ENCODE peak calls at places on chromosomes 7 and 10, in ten cellular contexts. L, Q, I, G, E, K, D, Y, P and W are unnamed samples.

GRCh38 chr7:37786741-37787569 is 61.4 kb upstream of the NME8 start:
- DNase-seq in L (no peak), Q (no peak), I (peak; percentile 32), G (no peak), E (no peak), K (no peak), D (no peak), Y (no peak), P (no peak), W (no peak)

GRCh38 chr7:37040330-37040729 is 316.0 kb upstream of the AOAH start:
- DNase-seq in L (no peak), Q (no peak), I (no peak), G (no peak), E (no peak), K (no peak), D (no peak), Y (peak; percentile 87), P (no peak), W (no peak)

GRCh38 chr10:76130892-76131291 is 699.5 kb downstream of the LRMDA start:
- DNase-seq in L (no peak), Q (no peak), I (no peak), G (no peak), E (no peak), K (no peak), D (no peak), Y (no peak), P (no peak), W (no peak)

GRCh38 chr7:106620681-106621080 is 40.3 kb downstream of the CCDC71L start:
- DNase-seq in L (no peak), Q (no peak), I (no peak), G (no peak), E (no peak), K (peak; percentile 36), D (no peak), Y (no peak), P (no peak), W (peak; percentile 31)

GRCh38 chr10:132540456-132540855 is 2.9 kb downstream of the INPP5A start:
- DNase-seq in L (peak; percentile 47), Q (peak; percentile 51), I (no peak), G (no peak), E (no peak), K (peak; percentile 41), D (peak; percentile 39), Y (no peak), P (no peak), W (peak; percentile 62)

GRCh38 chr10:33334839-33335549 is 527 bp upstream of the NRP1 start:
- DNase-seq in L (peak; percentile 96), Q (peak; percentile 84), I (peak; percentile 26), G (peak; percentile 89), E (peak; percentile 78), K (peak; percentile 93), D (no peak), Y (peak; percentile 44), P (peak; percentile 86), W (peak; percentile 93)

GRCh38 chr7:602341-603141 is 82.9 kb upstream of the PDGFA start:
- DNase-seq in L (no peak), Q (no peak), I (peak; percentile 71), G (peak; percentile 59), E (no peak), K (no peak), D (no peak), Y (no peak), P (no peak), W (peak; percentile 17)

GRCh38 chr10:79328737-79329504 is 18.3 kb upstream of the PPIF start:
- DNase-seq in L (no peak), Q (peak; percentile 14), I (no peak), G (no peak), E (no peak), K (peak; percentile 60), D (peak; percentile 79), Y (no peak), P (no peak), W (peak; percentile 68)

GRCh38 chr7:85426487-85426960 is 239.7 kb upstream of the SEMA3D start:
- DNase-seq in L (peak; percentile 39), Q (no peak), I (no peak), G (no peak), E (no peak), K (peak; percentile 14), D (no peak), Y (no peak), P (no peak), W (peak; percentile 41)

GRCh38 chr7:91787923-91788322 is 92.6 kb downstream of the MTERF1 start:
- DNase-seq in L (no peak), Q (no peak), I (no peak), G (no peak), E (no peak), K (no peak), D (no peak), Y (no peak), P (no peak), W (no peak)

GRCh38 chr10:23892296-23892695 is 316.6 kb upstream of the KIAA1217 start:
- DNase-seq in L (peak; percentile 20), Q (no peak), I (no peak), G (no peak), E (no peak), K (peak; percentile 7), D (no peak), Y (no peak), P (no peak), W (peak; percentile 23)

GRCh38 chr7:4641091-4641666 is 40.9 kb upstream of the FOXK1 start:
- DNase-seq in L (no peak), Q (no peak), I (no peak), G (no peak), E (peak; percentile 30), K (no peak), D (no peak), Y (peak; percentile 64), P (no peak), W (no peak)

GRCh38 chr7:78141533-78142281 is 343.1 kb downstream of the PHTF2 start:
- DNase-seq in L (peak; percentile 91), Q (no peak), I (no peak), G (no peak), E (no peak), K (peak; percentile 16), D (no peak), Y (peak; percentile 98), P (no peak), W (peak; percentile 82)

GRCh38 chr10:129707406-129708388 is 240.7 kb downstream of the MGMT start:
- DNase-seq in L (no peak), Q (peak; percentile 23), I (no peak), G (peak; percentile 36), E (no peak), K (peak; percentile 34), D (no peak), Y (no peak), P (no peak), W (no peak)

GRCh38 chr10:17512341-17513001 is 58.1 kb upstream of the ST8SIA6 start:
- DNase-seq in L (peak; percentile 98), Q (peak; percentile 99), I (no peak), G (no peak), E (no peak), K (peak; percentile 95), D (no peak), Y (no peak), P (peak; percentile 3), W (peak; percentile 94)

GRCh38 chr7:75991531-75992082 is 2.8 kb downstream of the TMEM120A start:
- DNase-seq in L (no peak), Q (no peak), I (no peak), G (peak; percentile 47), E (no peak), K (no peak), D (no peak), Y (no peak), P (no peak), W (no peak)

GRCh38 chr7:108805808-108806397 is 236.2 kb downstream of the DNAJB9 start:
- DNase-seq in L (peak; percentile 7), Q (peak; percentile 46), I (peak; percentile 10), G (peak; percentile 55), E (no peak), K (peak; percentile 20), D (no peak), Y (peak; percentile 56), P (no peak), W (peak; percentile 41)

GRCh38 chr10:121437596-121437995 is 160.6 kb downstream of the FGFR2 start:
- DNase-seq in L (no peak), Q (no peak), I (no peak), G (peak; percentile 55), E (peak; percentile 54), K (no peak), D (no peak), Y (no peak), P (peak; percentile 56), W (no peak)

GRCh38 chr7:99767662-99768061 is 16.3 kb downstream of the CYP3A4 start:
- DNase-seq in L (no peak), Q (no peak), I (peak; percentile 31), G (no peak), E (no peak), K (no peak), D (no peak), Y (no peak), P (no peak), W (no peak)

GRCh38 chr7:128687131-128687530 is 15.0 kb downstream of the GARIN1A start:
- DNase-seq in L (no peak), Q (no peak), I (no peak), G (no peak), E (no peak), K (no peak), D (no peak), Y (no peak), P (no peak), W (peak; percentile 12)

GRCh38 chr7:57412618-57413017 is 37.4 kb upstream of the ZNF716 start:
- DNase-seq in L (no peak), Q (no peak), I (no peak), G (no peak), E (no peak), K (no peak), D (no peak), Y (no peak), P (no peak), W (no peak)

GRCh38 chr7:99876933-99877332 is at the start of gene OR2AE1:
- DNase-seq in L (no peak), Q (no peak), I (no peak), G (no peak), E (no peak), K (no peak), D (no peak), Y (no peak), P (no peak), W (no peak)

GRCh38 chr10:18325889-18326531 is 185.8 kb downstream of the CACNB2 start:
- DNase-seq in L (no peak), Q (no peak), I (no peak), G (no peak), E (no peak), K (no peak), D (no peak), Y (no peak), P (no peak), W (no peak)

GRCh38 chr10:71237843-71238623 is 25.7 kb downstream of the UNC5B start:
- DNase-seq in L (peak; percentile 41), Q (no peak), I (no peak), G (no peak), E (no peak), K (no peak), D (no peak), Y (peak; percentile 31), P (no peak), W (no peak)

GRCh38 chr10:43361532-43362190 is 9.8 kb upstream of the FXYD4 start:
- DNase-seq in L (no peak), Q (no peak), I (no peak), G (no peak), E (no peak), K (no peak), D (no peak), Y (no peak), P (no peak), W (no peak)

GRCh38 chr7:51374936-51375335 is 58.3 kb upstream of the COBL start:
- DNase-seq in L (no peak), Q (no peak), I (no peak), G (no peak), E (no peak), K (no peak), D (no peak), Y (no peak), P (no peak), W (no peak)

GRCh38 chr7:147279516-147279915 is 1162.9 kb downstream of the CNTNAP2 start:
- DNase-seq in L (no peak), Q (no peak), I (no peak), G (no peak), E (no peak), K (no peak), D (no peak), Y (no peak), P (no peak), W (no peak)

GRCh38 chr7:64869912-64870562 is 33.0 kb upstream of the ZNF273 start:
- DNase-seq in L (no peak), Q (no peak), I (peak; percentile 6), G (peak; percentile 28), E (peak; percentile 10), K (no peak), D (no peak), Y (no peak), P (no peak), W (no peak)